ENCODE peak calls at places on chromosomes 16 and 17, in four cellular contexts. K is cardiac fibroblast, Z is NCI-H2171, C is astrocyte of the cerebellum. J is an unnamed sample.

GRCh38 chr16:10501016-10501607 is 79.3 kb downstream of the EMP2 start:
- DNase-seq in K (no peak), Z (no peak), C (no peak), J (no peak)

GRCh38 chr16:47150067-47150466 is 6.3 kb upstream of the NETO2 start:
- DNase-seq in K (no peak), Z (no peak), C (no peak), J (no peak)

GRCh38 chr17:82418001-82418986 is at the start of the genes HEXD and OGFOD3:
- DNase-seq in K (peak), Z (peak), C (peak), J (peak)

GRCh38 chr16:28087675-28088285 is 24.3 kb upstream of the GSG1L start:
- DNase-seq in K (no peak), Z (no peak), C (no peak), J (no peak)

GRCh38 chr17:80799553-80800403 is 191.9 kb upstream of the CHMP6 start:
- DNase-seq in K (no peak), Z (peak), C (no peak), J (no peak)

GRCh38 chr17:42670199-42670924 is 6.4 kb downstream of the PLEKHH3 start:
- DNase-seq in K (no peak), Z (no peak), C (no peak), J (peak)

GRCh38 chr17:32100971-32101631 is 41.2 kb upstream of the RHOT1 start:
- DNase-seq in K (no peak), Z (no peak), C (no peak), J (no peak)

GRCh38 chr16:57862698-57863433 is 60.6 kb upstream of the KIFC3 start:
- DNase-seq in K (no peak), Z (no peak), C (no peak), J (no peak)

GRCh38 chr17:17613708-17614114 is 22.2 kb upstream of the PEMT start:
- DNase-seq in K (peak), Z (peak), C (peak), J (peak)

GRCh38 chr17:76261421-76262215 is 3.5 kb upstream of the UBALD2 start:
- DNase-seq in K (peak), Z (no peak), C (no peak), J (no peak)

GRCh38 chr17:35568561-35568960 is 7.9 kb upstream of the SLFN14 start:
- DNase-seq in K (peak), Z (no peak), C (no peak), J (peak)

GRCh38 chr17:45135978-45136791 is 698 bp downstream of the ACBD4 start:
- DNase-seq in K (no peak), Z (peak), C (no peak), J (no peak)

GRCh38 chr17:34603974-34604373 is 24.6 kb downstream of the TMEM132E start:
- DNase-seq in K (no peak), Z (no peak), C (no peak), J (no peak)

GRCh38 chr17:50779747-50780363 is 12.5 kb upstream of the ANKRD40CL start:
- DNase-seq in K (no peak), Z (no peak), C (no peak), J (peak)

GRCh38 chr16:58333937-58334336 is 39.1 kb upstream of the PRSS54 start:
- DNase-seq in K (no peak), Z (no peak), C (no peak), J (no peak)

GRCh38 chr17:30524847-30525246 is 47.6 kb downstream of the GOSR1 start:
- DNase-seq in K (peak), Z (no peak), C (no peak), J (no peak)

GRCh38 chr17:79835953-79836951 is 3.0 kb downstream of the CBX4 start:
- DNase-seq in K (no peak), Z (peak), C (no peak), J (no peak)

GRCh38 chr16:27272076-27272475 is 3.5 kb upstream of the NSMCE1 start:
- DNase-seq in K (no peak), Z (no peak), C (no peak), J (no peak)

GRCh38 chr17:34909040-34909439 is 52.2 kb downstream of the CCT6B start:
- DNase-seq in K (no peak), Z (no peak), C (no peak), J (no peak)

GRCh38 chr16:89365044-89365467 is 125.3 kb downstream of the ANKRD11 start:
- DNase-seq in K (peak), Z (no peak), C (no peak), J (no peak)

GRCh38 chr16:87918866-87919680 is 17.3 kb downstream of the CA5A start:
- DNase-seq in K (peak), Z (no peak), C (no peak), J (no peak)

GRCh38 chr17:44928136-44928535 is 12.8 kb upstream of the GFAP start:
- DNase-seq in K (no peak), Z (no peak), C (no peak), J (no peak)

GRCh38 chr17:77634710-77635109 is 323.8 kb upstream of the TNRC6C start:
- DNase-seq in K (no peak), Z (peak), C (no peak), J (no peak)

GRCh38 chr16:15996432-15997109 is 47.2 kb downstream of the ABCC1 start:
- DNase-seq in K (peak), Z (no peak), C (peak), J (no peak)

GRCh38 chr16:31502981-31503380 is 5.2 kb downstream of the RUSF1 start:
- DNase-seq in K (peak), Z (no peak), C (no peak), J (no peak)

GRCh38 chr16:67202956-67203493 is 4.1 kb downstream of the ELMO3 start:
- DNase-seq in K (no peak), Z (no peak), C (no peak), J (no peak)

GRCh38 chr17:79812969-79813825 is 16.3 kb upstream of the CBX8 start:
- DNase-seq in K (no peak), Z (peak), C (no peak), J (no peak)

GRCh38 chr17:7079581-7080444 is at the start of gene CLEC10A:
- DNase-seq in K (no peak), Z (no peak), C (no peak), J (no peak)

GRCh38 chr17:16972346-16972745 is 428 bp upstream of the TNFRSF13B start:
- DNase-seq in K (no peak), Z (no peak), C (no peak), J (no peak)

GRCh38 chr17:60392845-60393702 is 1.1 kb upstream of the USP32 start:
- DNase-seq in K (peak), Z (peak), C (peak), J (no peak)

GRCh38 chr17:39920218-39921210 is 2.1 kb upstream of the GSDMB start:
- DNase-seq in K (no peak), Z (no peak), C (no peak), J (peak)

GRCh38 chr17:1040216-1040600 is 43.3 kb downstream of the TIMM22 start:
- DNase-seq in K (no peak), Z (no peak), C (no peak), J (no peak)

GRCh38 chr17:27457405-27457730 is 1.1 kb downstream of the KSR1 start:
- DNase-seq in K (no peak), Z (no peak), C (no peak), J (no peak)

GRCh38 chr17:39636927-39637736 is at the start of gene STARD3:
- DNase-seq in K (peak), Z (peak), C (peak), J (peak)

GRCh38 chr17:7897773-7898172 is 9.2 kb downstream of the CHD3 start:
- DNase-seq in K (peak), Z (no peak), C (no peak), J (no peak)

GRCh38 chr16:10609410-10609774 is 29.0 kb upstream of the EMP2 start:
- DNase-seq in K (peak), Z (no peak), C (no peak), J (no peak)

GRCh38 chr16:73020409-73020884 is 27.5 kb downstream of the ZFHX3 start:
- DNase-seq in K (peak), Z (no peak), C (peak), J (no peak)

GRCh38 chr17:72426948-72427760 is 306.3 kb downstream of the SOX9 start:
- DNase-seq in K (no peak), Z (no peak), C (no peak), J (no peak)

GRCh38 chr16:50692999-50693781 is at the start of gene NOD2:
- DNase-seq in K (no peak), Z (no peak), C (no peak), J (peak)

J was measured in activated T-cell treated with anti-CD3 and anti-CD28 coated beads, Interleukin-2, amount 50 U/mL, for 1 hour.